ENCODE peak calls at places on chromosomes 16 and 17, in nine cellular contexts. One of them, this sample, is unnamed.
A peak's percentile ranks its signal among the peaks of the same experiment; 100 is the strongest.

GRCh38 chr17:54180919-54181318 is 358.2 kb downstream of the KIF2B start:
- DNase-seq in prostate gland: no peak
- DNase-seq in PC-9: no peak
- DNase-seq in GM23338: no peak
- DNase-seq in cardiac muscle cell: no peak
- DNase-seq in hepatocyte: no peak
- DNase-seq in retinal pigment epithelial cell: no peak
- DNase-seq in lung: no peak
- DNase-seq in AG04449: no peak
- DNase-seq in this sample: no peak

GRCh38 chr17:12730931-12731521 is 58.3 kb upstream of the ARHGAP44 start:
- DNase-seq in prostate gland: peak; percentile 15
- DNase-seq in PC-9: no peak
- DNase-seq in GM23338: peak; percentile 68
- DNase-seq in cardiac muscle cell: peak; percentile 37
- DNase-seq in hepatocyte: peak; percentile 87
- DNase-seq in retinal pigment epithelial cell: no peak
- DNase-seq in lung: peak; percentile 79
- DNase-seq in AG04449: peak; percentile 46
- DNase-seq in this sample: peak; percentile 49

GRCh38 chr16:85554114-85554790 is 58.9 kb upstream of the GSE1 start:
- DNase-seq in prostate gland: peak; percentile 47
- DNase-seq in PC-9: peak; percentile 76
- DNase-seq in GM23338: peak; percentile 61
- DNase-seq in cardiac muscle cell: peak; percentile 95
- DNase-seq in hepatocyte: peak; percentile 61
- DNase-seq in retinal pigment epithelial cell: no peak
- DNase-seq in lung: peak; percentile 83
- DNase-seq in AG04449: no peak
- DNase-seq in this sample: peak; percentile 91

GRCh38 chr17:59423137-59423703 is 91.8 kb downstream of the YPEL2 start:
- DNase-seq in prostate gland: no peak
- DNase-seq in PC-9: peak; percentile 91
- DNase-seq in GM23338: no peak
- DNase-seq in cardiac muscle cell: peak; percentile 92
- DNase-seq in hepatocyte: peak; percentile 62
- DNase-seq in retinal pigment epithelial cell: no peak
- DNase-seq in lung: no peak
- DNase-seq in AG04449: no peak
- DNase-seq in this sample: peak; percentile 94

GRCh38 chr17:81914103-81914850 is 3.1 kb upstream of the PCYT2 start:
- DNase-seq in prostate gland: no peak
- DNase-seq in PC-9: no peak
- DNase-seq in GM23338: no peak
- DNase-seq in cardiac muscle cell: no peak
- DNase-seq in hepatocyte: no peak
- DNase-seq in retinal pigment epithelial cell: no peak
- DNase-seq in lung: no peak
- DNase-seq in AG04449: no peak
- DNase-seq in this sample: no peak

GRCh38 chr16:53159781-53160436 is 105.1 kb downstream of the CHD9 start:
- DNase-seq in prostate gland: no peak
- DNase-seq in PC-9: no peak
- DNase-seq in GM23338: peak; percentile 79
- DNase-seq in cardiac muscle cell: peak; percentile 73
- DNase-seq in hepatocyte: peak; percentile 70
- DNase-seq in retinal pigment epithelial cell: peak; percentile 11
- DNase-seq in lung: no peak
- DNase-seq in AG04449: no peak
- DNase-seq in this sample: peak; percentile 77

GRCh38 chr16:31471875-31472558 is at the start of gene TGFB1I1:
- DNase-seq in prostate gland: no peak
- DNase-seq in PC-9: no peak
- DNase-seq in GM23338: peak; percentile 57
- DNase-seq in cardiac muscle cell: peak; percentile 91
- DNase-seq in hepatocyte: peak; percentile 74
- DNase-seq in retinal pigment epithelial cell: no peak
- DNase-seq in lung: no peak
- DNase-seq in AG04449: peak; percentile 34
- DNase-seq in this sample: peak; percentile 86

GRCh38 chr17:50272711-50273653 is 1.3 kb upstream of the TMEM92 start:
- DNase-seq in prostate gland: no peak
- DNase-seq in PC-9: no peak
- DNase-seq in GM23338: peak; percentile 83
- DNase-seq in cardiac muscle cell: peak; percentile 64
- DNase-seq in hepatocyte: peak; percentile 81
- DNase-seq in retinal pigment epithelial cell: no peak
- DNase-seq in lung: no peak
- DNase-seq in AG04449: no peak
- DNase-seq in this sample: peak; percentile 56

GRCh38 chr16:1102921-1103648 is 7.0 kb upstream of the C1QTNF8 start:
- DNase-seq in prostate gland: peak; percentile 32
- DNase-seq in PC-9: no peak
- DNase-seq in GM23338: peak; percentile 70
- DNase-seq in cardiac muscle cell: peak; percentile 44
- DNase-seq in hepatocyte: peak; percentile 82
- DNase-seq in retinal pigment epithelial cell: no peak
- DNase-seq in lung: peak; percentile 43
- DNase-seq in AG04449: no peak
- DNase-seq in this sample: peak; percentile 39

GRCh38 chr17:57877803-57878202 is 28.0 kb upstream of the MRPS23 start:
- DNase-seq in prostate gland: no peak
- DNase-seq in PC-9: no peak
- DNase-seq in GM23338: no peak
- DNase-seq in cardiac muscle cell: no peak
- DNase-seq in hepatocyte: no peak
- DNase-seq in retinal pigment epithelial cell: no peak
- DNase-seq in lung: no peak
- DNase-seq in AG04449: no peak
- DNase-seq in this sample: no peak

GRCh38 chr16:74743668-74744299 is 30.8 kb downstream of the FA2H start:
- DNase-seq in prostate gland: peak; percentile 88
- DNase-seq in PC-9: peak; percentile 97
- DNase-seq in GM23338: no peak
- DNase-seq in cardiac muscle cell: peak; percentile 20
- DNase-seq in hepatocyte: peak; percentile 93
- DNase-seq in retinal pigment epithelial cell: no peak
- DNase-seq in lung: peak; percentile 91
- DNase-seq in AG04449: no peak
- DNase-seq in this sample: peak; percentile 23

DNA sequence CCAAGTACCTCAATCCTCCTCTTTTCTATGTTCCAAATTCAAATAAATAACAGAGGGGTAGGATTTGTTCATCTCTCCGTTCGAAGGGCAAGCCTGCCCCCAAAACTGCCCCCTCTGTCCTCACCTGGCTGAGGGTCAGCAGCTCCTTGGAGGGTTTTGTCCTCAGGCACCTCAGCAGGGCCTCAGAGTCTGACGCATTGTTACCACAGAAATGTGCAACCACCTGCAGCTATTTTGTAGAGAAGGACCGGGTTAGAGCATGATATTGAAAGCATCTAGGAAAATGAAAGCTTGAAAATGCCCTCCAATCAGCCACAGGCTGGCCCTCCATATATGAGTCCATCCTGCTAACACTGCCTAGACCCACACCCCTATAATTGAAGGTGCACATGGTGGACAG is 13.9 kb downstream of the CES5A start:
- DNase-seq in prostate gland: no peak
- DNase-seq in PC-9: no peak
- DNase-seq in GM23338: no peak
- DNase-seq in cardiac muscle cell: no peak
- DNase-seq in hepatocyte: no peak
- DNase-seq in retinal pigment epithelial cell: no peak
- DNase-seq in lung: no peak
- DNase-seq in AG04449: no peak
- DNase-seq in this sample: no peak
- TF ChIP-seq CTCF in prostate gland: no peak
- TF ChIP-seq CTCF in PC-9: no peak
- TF ChIP-seq CTCF in GM23338: no peak
- TF ChIP-seq CTCF in cardiac muscle cell: no peak
- TF ChIP-seq CTCF in hepatocyte: no peak
- TF ChIP-seq CTCF in retinal pigment epithelial cell: no peak
- TF ChIP-seq CTCF in lung: no peak
- TF ChIP-seq CTCF in AG04449: no peak
- TF ChIP-seq CTCF in this sample: no peak

DNA sequence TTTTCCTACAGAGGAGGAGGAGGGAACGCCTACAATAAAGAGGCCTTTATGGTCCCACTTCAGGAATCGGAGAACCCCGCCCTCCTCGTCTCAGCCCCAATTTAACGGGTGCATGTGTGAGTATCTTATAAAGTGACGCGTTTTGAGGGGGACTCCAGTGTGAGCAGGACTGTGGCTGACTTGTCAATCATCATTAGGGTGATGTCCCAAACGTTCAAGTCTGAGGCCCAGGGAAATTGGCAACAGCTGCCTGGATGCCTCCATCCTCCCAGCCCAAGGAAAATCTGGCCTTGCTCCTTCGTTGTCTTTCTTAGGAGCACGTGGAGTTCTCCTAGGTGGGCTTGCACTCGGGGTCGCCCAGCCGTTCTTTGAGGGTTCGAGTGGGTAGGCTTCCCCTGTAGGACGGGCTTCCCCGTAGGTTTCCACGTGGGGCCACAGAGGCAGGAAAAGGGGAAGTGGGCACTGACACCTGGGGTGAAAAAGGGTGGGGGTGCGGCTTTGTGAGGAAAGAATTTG is 631 bp upstream of the HERPUD1 start:
- DNase-seq in prostate gland: peak; percentile 59
- DNase-seq in PC-9: no peak
- DNase-seq in GM23338: peak; percentile 36
- DNase-seq in cardiac muscle cell: no peak
- DNase-seq in hepatocyte: peak; percentile 28
- DNase-seq in retinal pigment epithelial cell: no peak
- DNase-seq in lung: no peak
- DNase-seq in AG04449: no peak
- DNase-seq in this sample: no peak
- H3K4me3 ChIP-seq in prostate gland: peak overlapping the region; percentile 90
- H3K4me3 ChIP-seq in PC-9: peak overlapping the region; percentile 97
- H3K4me3 ChIP-seq in GM23338: peak overlapping the region; percentile 98
- H3K4me3 ChIP-seq in cardiac muscle cell: peak overlapping the region; percentile 2
- H3K4me3 ChIP-seq in hepatocyte: no peak overlapping the region
- H3K4me3 ChIP-seq in retinal pigment epithelial cell: peak overlapping the region; percentile 45
- H3K4me3 ChIP-seq in lung: no peak overlapping the region
- H3K4me3 ChIP-seq in AG04449: peak overlapping the region; percentile 50
- H3K4me3 ChIP-seq in this sample: peak overlapping the region; percentile 30

GRCh38 chr17:35898283-35899070 is 18.3 kb upstream of the CCL5 start:
- DNase-seq in prostate gland: peak; percentile 56
- DNase-seq in PC-9: no peak
- DNase-seq in GM23338: no peak
- DNase-seq in cardiac muscle cell: peak; percentile 45
- DNase-seq in hepatocyte: no peak
- DNase-seq in retinal pigment epithelial cell: no peak
- DNase-seq in lung: peak; percentile 39
- DNase-seq in AG04449: no peak
- DNase-seq in this sample: no peak

GRCh38 chr17:35901776-35902175 is 21.6 kb upstream of the CCL5 start:
- DNase-seq in prostate gland: no peak
- DNase-seq in PC-9: no peak
- DNase-seq in GM23338: no peak
- DNase-seq in cardiac muscle cell: peak; percentile 84
- DNase-seq in hepatocyte: no peak
- DNase-seq in retinal pigment epithelial cell: no peak
- DNase-seq in lung: no peak
- DNase-seq in AG04449: no peak
- DNase-seq in this sample: no peak

GRCh38 chr17:35900280-35900679 is 20.1 kb upstream of the CCL5 start:
- DNase-seq in prostate gland: no peak
- DNase-seq in PC-9: no peak
- DNase-seq in GM23338: no peak
- DNase-seq in cardiac muscle cell: no peak
- DNase-seq in hepatocyte: no peak
- DNase-seq in retinal pigment epithelial cell: no peak
- DNase-seq in lung: no peak
- DNase-seq in AG04449: no peak
- DNase-seq in this sample: no peak

GRCh38 chr17:35903451-35903850 is 23.3 kb upstream of the CCL5 start:
- DNase-seq in prostate gland: no peak
- DNase-seq in PC-9: no peak
- DNase-seq in GM23338: no peak
- DNase-seq in cardiac muscle cell: no peak
- DNase-seq in hepatocyte: no peak
- DNase-seq in retinal pigment epithelial cell: no peak
- DNase-seq in lung: no peak
- DNase-seq in AG04449: no peak
- DNase-seq in this sample: no peak

DNA sequence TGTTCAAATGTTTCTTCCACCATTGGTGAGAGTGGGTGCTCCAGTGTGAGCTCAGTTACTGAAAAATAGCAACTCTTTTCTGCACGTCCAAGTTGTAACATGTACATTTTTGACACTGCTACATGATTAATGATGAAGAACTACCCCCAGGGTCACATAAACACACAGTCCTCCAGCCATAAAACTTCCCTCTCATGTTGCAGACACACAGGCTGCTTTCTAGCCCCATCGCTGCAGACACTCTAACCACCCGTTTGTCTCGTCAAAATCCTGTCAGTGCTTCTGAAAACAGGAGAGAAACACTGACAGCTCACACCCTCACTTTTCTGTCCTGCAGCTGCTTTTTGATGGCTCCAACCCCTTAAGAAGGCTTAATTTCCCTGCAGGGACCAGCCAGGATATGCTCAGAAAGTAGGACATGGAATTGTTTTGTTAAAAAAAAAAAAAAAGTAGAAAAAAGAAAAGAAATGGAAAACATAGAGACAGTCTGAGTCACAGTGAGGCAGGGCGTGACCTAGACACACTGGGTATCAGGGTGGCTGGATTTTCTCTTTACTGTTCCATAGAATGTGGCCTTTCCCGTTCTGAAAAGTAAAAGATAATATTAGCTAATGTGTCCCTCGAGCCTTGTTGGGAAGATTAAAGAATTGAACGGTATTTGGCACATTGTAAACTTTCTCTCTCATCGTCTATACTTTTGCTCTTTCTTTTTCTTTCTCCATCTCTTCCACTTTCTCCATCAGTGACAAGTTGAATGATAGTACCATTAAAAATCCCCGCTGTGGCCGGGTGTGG is 20.7 kb upstream of the CCL5 start:
- DNase-seq in prostate gland: no peak
- DNase-seq in PC-9: no peak
- DNase-seq in GM23338: no peak
- DNase-seq in cardiac muscle cell: peak; percentile 41
- DNase-seq in hepatocyte: peak; percentile 40
- DNase-seq in retinal pigment epithelial cell: no peak
- DNase-seq in lung: no peak
- DNase-seq in AG04449: no peak
- DNase-seq in this sample: peak; percentile 35
- TF ChIP-seq CTCF in prostate gland: no peak
- TF ChIP-seq CTCF in PC-9: no peak
- TF ChIP-seq CTCF in GM23338: no peak
- TF ChIP-seq CTCF in cardiac muscle cell: no peak
- TF ChIP-seq CTCF in hepatocyte: no peak
- TF ChIP-seq CTCF in retinal pigment epithelial cell: no peak
- TF ChIP-seq CTCF in lung: no peak
- TF ChIP-seq CTCF in AG04449: no peak
- TF ChIP-seq CTCF in this sample: no peak

DNA sequence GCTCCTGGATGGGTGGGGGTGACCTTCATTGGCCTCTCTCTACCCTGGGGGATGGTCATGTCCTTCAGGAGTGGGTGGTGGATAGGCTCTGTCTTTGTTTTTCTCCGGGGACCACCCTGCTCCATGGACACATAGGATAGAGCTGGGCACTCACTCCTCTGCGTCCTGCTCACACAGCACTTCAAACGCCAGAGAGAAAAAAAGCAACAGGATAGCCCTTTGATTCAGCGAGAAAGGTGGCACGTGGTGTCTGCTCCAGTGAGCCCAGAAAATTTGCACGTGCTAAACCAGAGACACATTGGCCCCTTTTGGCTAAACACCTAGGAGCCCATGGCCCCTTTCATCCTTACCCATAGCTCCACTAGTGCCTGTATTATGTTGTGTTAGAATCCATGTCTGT is 90.3 kb downstream of the ASIC2 start:
- DNase-seq in prostate gland: no peak
- DNase-seq in PC-9: no peak
- DNase-seq in GM23338: no peak
- DNase-seq in cardiac muscle cell: no peak
- DNase-seq in hepatocyte: no peak
- DNase-seq in retinal pigment epithelial cell: no peak
- DNase-seq in lung: no peak
- DNase-seq in AG04449: no peak
- DNase-seq in this sample: no peak
- H3K4me3 ChIP-seq in prostate gland: no peak overlapping the region
- H3K4me3 ChIP-seq in PC-9: no peak overlapping the region
- H3K4me3 ChIP-seq in GM23338: no peak overlapping the region
- H3K4me3 ChIP-seq in cardiac muscle cell: no peak overlapping the region
- H3K4me3 ChIP-seq in hepatocyte: no peak overlapping the region
- H3K4me3 ChIP-seq in retinal pigment epithelial cell: no peak overlapping the region
- H3K4me3 ChIP-seq in lung: no peak overlapping the region
- H3K4me3 ChIP-seq in AG04449: no peak overlapping the region
- H3K4me3 ChIP-seq in this sample: no peak overlapping the region

This sample was measured in cardiac fibroblast.